ENCODE peak calls at places on chromosomes 2 and 18, in four cellular contexts. W is thyroid gland; D is activated CD4-positive, alpha-beta T cell treated with anti-CD3 and anti-CD28 coated beads, Interleukin-2, amount 50 U/mL, for 1 hour; O is fibroblast of pulmonary artery. J is an unnamed sample.

GRCh38 chr2:54960118-54960517 is 90.1 kb downstream of the RTN4 start:
- DNase-seq in O (no peak), W (peak), D (no peak), J (no peak)

GRCh38 chr2:172021074-172021931 is 21.6 kb downstream of the METAP1D start:
- DNase-seq in W (no peak), O (no peak), D (no peak), J (no peak)

GRCh38 chr18:22703883-22704626 is 229.1 kb upstream of the RBBP8 start:
- DNase-seq in D (no peak), W (peak), O (peak), J (peak)

GRCh38 chr2:231483398-231484329 is 19.4 kb upstream of the NCL start:
- DNase-seq in D (peak), W (peak), O (peak), J (no peak)

GRCh38 chr2:85154048-85154753 is 21.0 kb downstream of the TCF7L1 start:
- DNase-seq in W (no peak), D (no peak), O (peak), J (peak)

GRCh38 chr2:45242161-45242741 is 233.0 kb upstream of the SIX2 start:
- DNase-seq in O (peak), W (no peak), D (no peak), J (peak)

GRCh38 chr2:223668302-223668998 is 66.3 kb upstream of the SCG2 start:
- DNase-seq in W (no peak), D (no peak), O (peak), J (peak)

GRCh38 chr2:7530001-7530400 is 612.8 kb downstream of the RNF144A start:
- DNase-seq in W (no peak), O (no peak), D (no peak), J (peak)

GRCh38 chr2:58896600-58896999 is 655.5 kb upstream of the FANCL start:
- DNase-seq in W (no peak), O (peak), D (no peak), J (peak)

GRCh38 chr2:119248311-119248710 is 24.7 kb downstream of the STEAP3 start:
- DNase-seq in W (no peak), D (no peak), O (peak), J (peak)

GRCh38 chr2:31440764-31441163 is 26.2 kb upstream of the XDH start:
- DNase-seq in W (no peak), D (no peak), O (peak), J (no peak)

GRCh38 chr18:21632393-21632792 is 20.3 kb downstream of the SNRPD1 start:
- DNase-seq in W (no peak), D (no peak), O (peak), J (no peak)

GRCh38 chr2:37601569-37601968 is 69.9 kb downstream of the CDC42EP3 start:
- DNase-seq in W (no peak), D (no peak), O (no peak), J (no peak)

GRCh38 chr18:35095983-35096676 is 54.9 kb downstream of the MAPRE2 start:
- DNase-seq in D (no peak), W (no peak), O (no peak), J (no peak)

GRCh38 chr2:65177754-65178442 is 48.0 kb upstream of the RAB1A start:
- DNase-seq in O (no peak), D (no peak), W (no peak), J (peak)